ENCODE peak calls at places on chromosomes 2 and 18, in nine cellular contexts. M is MM.1S; D is fibroblast of mammary gland; N is cardiac fibroblast; H is fibroblast of lung; F is ovary; Q is CD4-positive, alpha-beta T cell; U is prostate gland; I is WERI-Rb-1. S is an unnamed sample.

GRCh38 chr2:11750422-11750821 is 4.0 kb downstream of the LPIN1 start:
- DNase-seq in M (peak), D (peak), N (no peak), H (no peak), F (no peak), Q (peak), U (no peak), I (no peak), S (no peak)

GRCh38 chr2:78992451-78992806 is 33.1 kb upstream of the REG3G start:
- DNase-seq in M (peak), D (peak), N (peak), H (no peak), F (no peak), Q (no peak), U (no peak), I (peak), S (no peak)

GRCh38 chr2:229237270-229237669 is 33.8 kb downstream of the PID1 start:
- DNase-seq in M (no peak), D (no peak), N (no peak), H (no peak), F (no peak), Q (no peak), U (no peak), I (no peak), S (no peak)

GRCh38 chr2:189763908-189764661 is 1.5 kb upstream of the OSGEPL1 start:
- DNase-seq in M (no peak), D (peak), N (peak), H (peak), F (no peak), Q (no peak), U (no peak), I (peak), S (no peak)

GRCh38 chr2:165957030-165957675 is 3.6 kb upstream of the TTC21B start:
- DNase-seq in M (no peak), D (no peak), N (no peak), H (no peak), F (peak), Q (no peak), U (no peak), I (no peak), S (no peak)

GRCh38 chr18:3281456-3282400 is 19.8 kb downstream of the MYL12B start:
- DNase-seq in M (peak), D (peak), N (peak), H (peak), F (no peak), Q (no peak), U (peak), I (no peak), S (no peak)

GRCh38 chr2:190947711-190948251 is 66.2 kb downstream of the STAT1 start:
- DNase-seq in M (peak), D (peak), N (peak), H (peak), F (no peak), Q (no peak), U (no peak), I (no peak), S (no peak)

GRCh38 chr2:201257941-201258665 is 2.2 kb upstream of the CASP8 start:
- DNase-seq in M (peak), D (peak), N (peak), H (peak), F (peak), Q (peak), U (peak), I (no peak), S (peak)

GRCh38 chr2:220585241-220585640 is 957.8 kb downstream of the SLC4A3 start:
- DNase-seq in M (no peak), D (peak), N (no peak), H (no peak), F (no peak), Q (no peak), U (no peak), I (no peak), S (no peak)

GRCh38 chr18:3712485-3712884 is 262.5 kb downstream of the TGIF1 start:
- DNase-seq in M (no peak), D (no peak), N (peak), H (no peak), F (no peak), Q (no peak), U (no peak), I (no peak), S (no peak)

GRCh38 chr18:13242797-13243196 is 24.2 kb downstream of the LDLRAD4 start:
- DNase-seq in M (no peak), D (no peak), N (no peak), H (no peak), F (no peak), Q (no peak), U (no peak), I (peak), S (no peak)

GRCh38 chr2:74502720-74503505 is 3.5 kb upstream of the LBX2 start:
- DNase-seq in M (peak), D (peak), N (peak), H (peak), F (no peak), Q (no peak), U (no peak), I (no peak), S (peak)

GRCh38 chr2:2681611-2682295 is 350.7 kb upstream of the MYT1L start:
- DNase-seq in M (no peak), D (no peak), N (no peak), H (no peak), F (no peak), Q (peak), U (no peak), I (no peak), S (no peak)

GRCh38 chr2:85761-86160 is 39.5 kb upstream of the FAM110C start:
- DNase-seq in M (no peak), D (no peak), N (no peak), H (no peak), F (no peak), Q (no peak), U (no peak), I (no peak), S (no peak)

GRCh38 chr2:3634631-3635091 is 23.3 kb upstream of the ALLC start:
- DNase-seq in M (no peak), D (no peak), N (no peak), H (no peak), F (no peak), Q (no peak), U (no peak), I (peak), S (peak)

GRCh38 chr2:214193943-214194342 is 216.9 kb upstream of the VWC2L start:
- DNase-seq in M (no peak), D (peak), N (no peak), H (peak), F (no peak), Q (no peak), U (no peak), I (no peak), S (no peak)

GRCh38 chr2:236646441-236646840 is 76.8 kb downstream of the ACKR3 start:
- DNase-seq in M (no peak), D (no peak), N (peak), H (no peak), F (no peak), Q (no peak), U (no peak), I (no peak), S (no peak)

GRCh38 chr2:169509230-169509917 is at the start of gene KLHL41:
- DNase-seq in M (no peak), D (peak), N (peak), H (peak), F (no peak), Q (no peak), U (no peak), I (peak), S (no peak)

GRCh38 chr2:45649457-45649854 is 2.0 kb upstream of the PRKCE start:
- DNase-seq in M (no peak), D (peak), N (peak), H (peak), F (no peak), Q (no peak), U (peak), I (no peak), S (no peak)

GRCh38 chr2:221461911-221462310 is 110.2 kb downstream of the EPHA4 start:
- DNase-seq in M (no peak), D (no peak), N (no peak), H (no peak), F (no peak), Q (no peak), U (no peak), I (no peak), S (no peak)

GRCh38 chr18:79046522-79046921 is 22.7 kb upstream of the ATP9B start:
- DNase-seq in M (no peak), D (no peak), N (no peak), H (no peak), F (no peak), Q (no peak), U (no peak), I (no peak), S (no peak)

GRCh38 chr2:102844911-102845310 is 83.1 kb downstream of the TMEM182 start:
- DNase-seq in M (no peak), D (no peak), N (no peak), H (no peak), F (no peak), Q (no peak), U (no peak), I (no peak), S (no peak)

GRCh38 chr2:102850888-102851287 is 89.1 kb downstream of the TMEM182 start:
- DNase-seq in M (no peak), D (no peak), N (no peak), H (no peak), F (no peak), Q (no peak), U (no peak), I (no peak), S (no peak)

GRCh38 chr2:102843759-102844443 is 82.1 kb downstream of the TMEM182 start:
- DNase-seq in M (no peak), D (no peak), N (no peak), H (no peak), F (no peak), Q (no peak), U (no peak), I (no peak), S (no peak)

GRCh38 chr2:102848366-102848839 is 86.6 kb downstream of the TMEM182 start:
- DNase-seq in M (no peak), D (peak), N (peak), H (peak), F (peak), Q (no peak), U (no peak), I (peak), S (peak)
- TF ChIP-seq CTCF in M (no peak), D (no peak), N (no peak), H (no peak), F (no peak), Q (no peak), U (no peak), I (no peak), S (no peak)

DNA sequence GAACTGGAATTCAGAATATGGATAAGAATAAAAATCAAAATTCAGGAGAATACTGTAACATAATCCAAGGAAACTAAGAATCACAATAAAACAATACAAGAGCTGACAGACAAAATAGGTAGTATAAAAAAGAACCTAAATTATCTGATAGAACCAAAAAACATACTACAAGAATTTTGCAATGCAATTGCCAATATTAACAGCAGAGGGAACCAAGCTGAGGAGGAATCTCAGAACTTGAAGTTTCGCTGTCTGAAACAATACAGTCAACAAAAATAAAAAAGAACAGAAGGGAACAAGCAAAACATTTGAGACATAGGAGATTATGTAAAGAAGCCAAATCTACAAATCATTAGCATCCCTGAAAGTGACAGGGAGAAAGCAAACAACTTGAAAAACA is 84.1 kb upstream of the GALNT13 start:
- DNase-seq in M (no peak), D (no peak), N (no peak), H (no peak), F (no peak), Q (no peak), U (no peak), I (no peak), S (no peak)
- TF ChIP-seq CTCF in M (no peak), D (peak), N (no peak), H (no peak), F (no peak), Q (no peak), U (no peak), I (no peak), S (no peak)

GRCh38 chr2:212142616-212143015 is 396.0 kb downstream of the ERBB4 start:
- DNase-seq in M (no peak), D (no peak), N (no peak), H (no peak), F (no peak), Q (no peak), U (no peak), I (no peak), S (no peak)

GRCh38 chr2:212145111-212145510 is 393.5 kb downstream of the ERBB4 start:
- DNase-seq in M (no peak), D (peak), N (peak), H (peak), F (no peak), Q (no peak), U (no peak), I (no peak), S (no peak)

GRCh38 chr2:212153923-212154322 is 384.7 kb downstream of the ERBB4 start:
- DNase-seq in M (no peak), D (no peak), N (no peak), H (no peak), F (no peak), Q (no peak), U (no peak), I (no peak), S (no peak)

DNA sequence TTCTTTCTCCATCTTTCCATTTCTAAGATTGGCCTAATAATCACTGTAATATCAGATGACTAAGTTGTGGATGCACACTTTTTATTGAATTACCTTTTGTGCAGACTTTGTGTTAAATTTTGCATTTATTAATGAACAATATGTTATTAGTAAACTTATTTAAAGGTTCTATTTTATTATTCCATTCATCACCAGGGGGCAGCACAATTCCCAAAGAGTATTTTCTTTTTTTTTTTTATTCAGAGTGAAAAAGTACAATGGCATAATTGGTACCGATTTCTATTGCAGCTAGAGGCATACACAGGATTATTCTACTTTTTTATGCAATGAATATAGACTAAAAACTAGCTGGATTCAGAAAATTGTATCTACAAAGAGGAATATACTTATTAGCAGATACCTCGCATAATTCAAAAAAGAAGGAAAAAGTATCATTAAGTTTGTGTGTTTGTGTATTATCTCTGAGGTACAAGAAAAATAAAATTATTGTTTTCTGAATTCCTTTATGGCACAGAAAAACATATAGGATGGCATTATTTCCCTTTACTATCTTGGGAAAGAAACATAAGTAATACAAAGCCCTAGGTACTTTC is 390.6 kb downstream of the ERBB4 start:
- DNase-seq in M (peak), D (peak), N (peak), H (peak), F (no peak), Q (no peak), U (no peak), I (no peak), S (no peak)
- TF ChIP-seq CTCF in M (peak), D (peak), N (peak), H (no peak), F (no peak), Q (no peak), U (no peak), I (no peak), S (peak)

GRCh38 chr18:44320619-44321460 is 359.8 kb upstream of the SETBP1 start:
- DNase-seq in M (no peak), D (no peak), N (no peak), H (no peak), F (no peak), Q (no peak), U (no peak), I (no peak), S (no peak)
- TF ChIP-seq CTCF in M (no peak), D (no peak), N (peak), H (no peak), F (no peak), Q (no peak), U (no peak), I (peak), S (no peak)